ENCODE peak calls at places on chromosome 15, in five cellular contexts. J is left lung, D is IMR-90, E is HFF-Myc, O is A549. Y is an unnamed sample.

GRCh38 chr15:98958076-98958475 is 49.5 kb downstream of the PGPEP1L start:
- DNase-seq in J (no peak), D (no peak), E (no peak), O (no peak), Y (no peak)

GRCh38 chr15:50084932-50085331 is 34.1 kb downstream of the ATP8B4 start:
- DNase-seq in J (no peak), D (no peak), E (no peak), O (no peak), Y (no peak)

GRCh38 chr15:98062869-98063268 is 102.4 kb downstream of the ARRDC4 start:
- DNase-seq in J (no peak), D (no peak), E (no peak), O (no peak), Y (no peak)

GRCh38 chr15:39580630-39581500 is at the start of gene THBS1:
- DNase-seq in J (peak), D (peak), E (peak), O (peak), Y (peak)

GRCh38 chr15:29048011-29048410 is 162.2 kb downstream of the APBA2 start:
- DNase-seq in J (no peak), D (no peak), E (no peak), O (no peak), Y (no peak)

GRCh38 chr15:77419050-77419835 is 661 bp downstream of the PEAK1 start:
- DNase-seq in J (peak), D (peak), E (no peak), O (peak), Y (no peak)

GRCh38 chr15:38217181-38217580 is 35.5 kb upstream of the SPRED1 start:
- DNase-seq in J (no peak), D (peak), E (peak), O (peak), Y (no peak)

GRCh38 chr15:98876461-98877369 is 130.9 kb downstream of the PGPEP1L start:
- DNase-seq in J (no peak), D (peak), E (no peak), O (no peak), Y (no peak)

GRCh38 chr15:39511915-39512260 is 69.0 kb upstream of the THBS1 start:
- DNase-seq in J (no peak), D (peak), E (peak), O (no peak), Y (no peak)

GRCh38 chr15:88449581-88449980 is 17.6 kb downstream of the MRPL46 start:
- DNase-seq in J (no peak), D (no peak), E (no peak), O (no peak), Y (no peak)

GRCh38 chr15:63166219-63166618 is 8.9 kb upstream of the RPS27L start:
- DNase-seq in J (no peak), D (no peak), E (no peak), O (peak), Y (no peak)

GRCh38 chr15:44633603-44634002 is 29.9 kb downstream of the SPG11 start:
- DNase-seq in J (no peak), D (peak), E (no peak), O (no peak), Y (no peak)

GRCh38 chr15:26661727-26662126 is 111.1 kb downstream of the GABRB3 start:
- DNase-seq in J (no peak), D (no peak), E (no peak), O (no peak), Y (no peak)

GRCh38 chr15:48642795-48643194 is 2.7 kb downstream of the FBN1 start:
- DNase-seq in J (no peak), D (no peak), E (no peak), O (no peak), Y (no peak)

GRCh38 chr15:48638966-48639365 is 6.5 kb downstream of the FBN1 start:
- DNase-seq in J (no peak), D (no peak), E (no peak), O (no peak), Y (no peak)

GRCh38 chr15:48643776-48644497 is 1.6 kb downstream of the FBN1 start:
- DNase-seq in J (no peak), D (no peak), E (no peak), O (no peak), Y (no peak)

GRCh38 chr15:48643236-48643635 is 2.3 kb downstream of the FBN1 start:
- DNase-seq in J (no peak), D (no peak), E (no peak), O (no peak), Y (no peak)

GRCh38 chr15:48641416-48641815 is 4.1 kb downstream of the FBN1 start:
- DNase-seq in J (no peak), D (peak), E (no peak), O (peak), Y (no peak)
- TF ChIP-seq CTCF in J (no peak), D (peak), E (peak), O (no peak), Y (no peak)

DNA sequence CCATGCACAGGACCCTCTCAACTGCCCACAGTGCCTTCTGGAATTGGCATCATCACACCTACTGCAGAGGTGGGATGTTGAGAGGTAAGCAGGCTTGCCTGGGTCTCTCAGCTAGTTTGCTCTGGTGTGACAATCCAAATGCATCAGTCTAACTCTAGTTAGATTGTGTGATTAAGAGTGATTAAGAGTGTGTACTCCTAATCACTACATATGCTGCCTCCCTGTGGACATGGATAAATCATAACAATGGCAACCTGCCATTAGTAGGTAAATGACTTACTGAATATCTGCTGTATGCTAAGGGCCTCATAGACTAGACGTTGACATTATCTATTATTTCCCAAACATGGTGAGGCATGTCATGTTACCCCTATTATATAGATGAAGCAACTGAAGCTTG is 342.1 kb downstream of the OCA2 start:
- DNase-seq in J (no peak), D (no peak), E (no peak), O (no peak), Y (no peak)
- TF ChIP-seq CTCF in J (no peak), D (no peak), E (no peak), O (no peak), Y (no peak)

GRCh38 chr15:95111969-95112368 is 880.6 kb downstream of the MCTP2 start:
- DNase-seq in J (no peak), D (no peak), E (no peak), O (no peak), Y (no peak)
- TF ChIP-seq CTCF in J (no peak), D (no peak), E (no peak), O (no peak), Y (no peak)

GRCh38 chr15:70437089-70437488 is 326.3 kb downstream of the UACA start:
- DNase-seq in J (no peak), D (no peak), E (no peak), O (no peak), Y (no peak)

GRCh38 chr15:70436428-70436827 is 326.9 kb downstream of the UACA start:
- DNase-seq in J (no peak), D (no peak), E (no peak), O (no peak), Y (no peak)

GRCh38 chr15:70438776-70439175 is 324.6 kb downstream of the UACA start:
- DNase-seq in J (no peak), D (no peak), E (no peak), O (no peak), Y (no peak)

GRCh38 chr15:70439304-70439877 is 324.0 kb downstream of the UACA start:
- DNase-seq in J (no peak), D (no peak), E (no peak), O (no peak), Y (no peak)

DNA sequence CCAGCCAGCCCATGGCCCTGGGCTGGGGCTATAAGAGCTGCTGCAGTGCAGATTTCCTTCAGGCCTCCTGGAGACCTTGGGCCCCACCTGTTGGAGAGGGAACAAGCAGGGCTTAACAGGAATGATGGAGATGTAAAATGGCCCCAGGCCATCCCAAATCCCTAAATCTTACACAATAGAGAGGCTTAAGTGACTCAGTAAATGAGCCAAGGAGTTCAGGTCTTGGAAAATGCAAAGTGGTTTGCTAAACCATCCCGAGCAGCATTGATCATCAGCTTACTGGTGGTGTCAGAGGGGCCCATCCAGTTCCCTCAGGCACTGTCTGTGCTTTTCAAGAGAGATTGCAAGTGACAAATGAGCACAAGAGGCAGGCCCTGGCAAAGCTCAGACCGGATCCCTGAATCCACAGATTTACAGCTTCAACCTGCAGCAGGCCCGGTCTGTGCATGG is 325.5 kb downstream of the UACA start:
- DNase-seq in J (no peak), D (no peak), E (no peak), O (peak), Y (no peak)
- TF ChIP-seq CTCF in J (no peak), D (no peak), E (no peak), O (no peak), Y (no peak)

GRCh38 chr15:31977812-31978662 is 52.3 kb upstream of the CHRNA7 start:
- DNase-seq in J (no peak), D (peak), E (no peak), O (peak), Y (no peak)

GRCh38 chr15:31974154-31974794 is 56.0 kb upstream of the CHRNA7 start:
- DNase-seq in J (no peak), D (no peak), E (no peak), O (no peak), Y (no peak)

GRCh38 chr15:31977138-31977537 is 53.2 kb upstream of the CHRNA7 start:
- DNase-seq in J (no peak), D (no peak), E (no peak), O (no peak), Y (no peak)

GRCh38 chr15:31974855-31975421 is 55.4 kb upstream of the CHRNA7 start:
- DNase-seq in J (no peak), D (peak), E (no peak), O (peak), Y (no peak)

DNA sequence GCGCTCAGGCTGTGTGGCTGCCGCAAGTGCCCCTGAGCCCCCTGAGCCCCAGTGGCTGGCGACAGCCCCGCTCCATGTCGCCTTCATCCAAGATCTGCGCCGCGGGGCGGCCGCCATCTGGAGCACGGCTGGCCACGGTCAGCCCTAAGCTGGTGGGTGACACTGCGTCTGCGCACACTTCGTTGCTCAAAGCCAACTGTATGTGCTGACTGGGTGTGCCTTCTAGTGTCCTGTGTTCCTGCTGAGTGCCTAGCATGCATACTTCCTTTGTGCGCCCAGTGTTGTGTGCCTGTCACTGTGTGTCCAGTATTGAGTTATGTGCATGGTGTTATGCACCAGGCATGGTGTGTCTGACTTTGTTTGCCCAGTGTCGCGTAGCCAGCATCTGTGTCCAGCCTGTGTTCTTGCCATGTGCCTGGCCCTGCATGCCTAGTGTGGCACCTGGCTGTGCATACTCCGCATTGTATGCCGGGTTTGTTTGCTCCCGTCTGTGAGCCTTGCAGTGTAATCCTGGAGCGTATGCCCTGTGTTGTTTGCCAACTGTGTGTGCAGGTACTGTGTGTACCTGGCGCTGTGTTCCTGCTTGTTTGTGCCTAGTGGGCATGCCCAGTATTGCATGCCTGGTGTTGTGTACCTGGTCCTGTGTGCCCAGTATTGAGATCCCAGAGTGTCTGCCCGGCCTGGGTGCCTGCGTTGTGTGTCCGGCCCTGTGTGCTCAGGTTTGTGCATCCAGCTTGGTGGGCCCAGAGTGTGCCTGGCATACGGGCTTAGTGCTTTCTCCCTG is 54.7 kb upstream of the CHRNA7 start:
- DNase-seq in J (no peak), D (no peak), E (no peak), O (peak), Y (no peak)
- TF ChIP-seq CTCF in J (no peak), D (no peak), E (no peak), O (no peak), Y (no peak)

GRCh38 chr15:45714501-45715488 is 80.0 kb downstream of the SQOR start:
- DNase-seq in J (no peak), D (peak), E (peak), O (peak), Y (no peak)
- TF ChIP-seq CTCF in J (peak), D (peak), E (peak), O (peak), Y (no peak)

Y was measured in omental fat pad.